ENCODE peak calls at places on chromosomes 13 and 19, in seven cellular contexts. One of them, this sample, is unnamed.

GRCh38 chr13:20685042-20685441 is 18.5 kb upstream of the IL17D start:
- DNase-seq in heart left ventricle: no peak
- DNase-seq in lower lobe of right lung: no peak
- DNase-seq in WTC11: no peak
- DNase-seq in HFF-Myc: no peak
- DNase-seq in GM10248: no peak
- DNase-seq in fibroblast of lung: no peak
- DNase-seq in this sample: peak; percentile 41

GRCh38 chr19:43692882-43693281 is 22.9 kb upstream of the PLAUR start:
- DNase-seq in heart left ventricle: no peak
- DNase-seq in lower lobe of right lung: no peak
- DNase-seq in WTC11: no peak
- DNase-seq in HFF-Myc: no peak
- DNase-seq in GM10248: no peak
- DNase-seq in fibroblast of lung: no peak
- DNase-seq in this sample: no peak

GRCh38 chr13:52345631-52346251 is 60.2 kb downstream of the THSD1 start:
- DNase-seq in heart left ventricle: no peak
- DNase-seq in lower lobe of right lung: no peak
- DNase-seq in WTC11: no peak
- DNase-seq in HFF-Myc: no peak
- DNase-seq in GM10248: no peak
- DNase-seq in fibroblast of lung: no peak
- DNase-seq in this sample: no peak

GRCh38 chr13:44305845-44306244 is 67.8 kb upstream of the SERP2 start:
- DNase-seq in heart left ventricle: no peak
- DNase-seq in lower lobe of right lung: no peak
- DNase-seq in WTC11: no peak
- DNase-seq in HFF-Myc: no peak
- DNase-seq in GM10248: no peak
- DNase-seq in fibroblast of lung: peak; percentile 78
- DNase-seq in this sample: no peak

GRCh38 chr13:94192576-94192975 is 286.9 kb downstream of the DCT start:
- DNase-seq in heart left ventricle: no peak
- DNase-seq in lower lobe of right lung: no peak
- DNase-seq in WTC11: peak; percentile 50
- DNase-seq in HFF-Myc: peak; percentile 3
- DNase-seq in GM10248: no peak
- DNase-seq in fibroblast of lung: no peak
- DNase-seq in this sample: peak; percentile 63

GRCh38 chr19:16702123-16702522 is 17.5 kb upstream of the NWD1 start:
- DNase-seq in heart left ventricle: no peak
- DNase-seq in lower lobe of right lung: no peak
- DNase-seq in WTC11: no peak
- DNase-seq in HFF-Myc: peak; percentile 46
- DNase-seq in GM10248: no peak
- DNase-seq in fibroblast of lung: peak; percentile 51
- DNase-seq in this sample: no peak

GRCh38 chr13:98997738-98998641 is 20.1 kb upstream of the DOCK9 start:
- DNase-seq in heart left ventricle: no peak
- DNase-seq in lower lobe of right lung: no peak
- DNase-seq in WTC11: no peak
- DNase-seq in HFF-Myc: peak; percentile 64
- DNase-seq in GM10248: no peak
- DNase-seq in fibroblast of lung: peak; percentile 71
- DNase-seq in this sample: no peak

GRCh38 chr13:21043898-21044297 is 17.5 kb downstream of the LATS2 start:
- DNase-seq in heart left ventricle: no peak
- DNase-seq in lower lobe of right lung: no peak
- DNase-seq in WTC11: no peak
- DNase-seq in HFF-Myc: no peak
- DNase-seq in GM10248: no peak
- DNase-seq in fibroblast of lung: peak; percentile 88
- DNase-seq in this sample: no peak

GRCh38 chr13:106919638-106920037 is 351.7 kb upstream of the ARGLU1 start:
- DNase-seq in heart left ventricle: peak; percentile 73
- DNase-seq in lower lobe of right lung: peak; percentile 51
- DNase-seq in WTC11: peak; percentile 16
- DNase-seq in HFF-Myc: no peak
- DNase-seq in GM10248: no peak
- DNase-seq in fibroblast of lung: peak; percentile 7
- DNase-seq in this sample: peak; percentile 78

GRCh38 chr13:73903561-73903960 is 230.6 kb downstream of the KLF12 start:
- DNase-seq in heart left ventricle: no peak
- DNase-seq in lower lobe of right lung: no peak
- DNase-seq in WTC11: peak; percentile 60
- DNase-seq in HFF-Myc: no peak
- DNase-seq in GM10248: no peak
- DNase-seq in fibroblast of lung: no peak
- DNase-seq in this sample: no peak

GRCh38 chr19:58330458-58330857 is 3.7 kb downstream of the ZSCAN22 start:
- DNase-seq in heart left ventricle: no peak
- DNase-seq in lower lobe of right lung: no peak
- DNase-seq in WTC11: no peak
- DNase-seq in HFF-Myc: no peak
- DNase-seq in GM10248: no peak
- DNase-seq in fibroblast of lung: peak; percentile 75
- DNase-seq in this sample: no peak

GRCh38 chr13:104510422-104510821 is 1444.2 kb upstream of the SLC10A2 start:
- DNase-seq in heart left ventricle: no peak
- DNase-seq in lower lobe of right lung: no peak
- DNase-seq in WTC11: no peak
- DNase-seq in HFF-Myc: no peak
- DNase-seq in GM10248: no peak
- DNase-seq in fibroblast of lung: no peak
- DNase-seq in this sample: no peak

GRCh38 chr13:41651413-41652068 is 194.2 kb downstream of the RGCC start:
- DNase-seq in heart left ventricle: no peak
- DNase-seq in lower lobe of right lung: no peak
- DNase-seq in WTC11: no peak
- DNase-seq in HFF-Myc: no peak
- DNase-seq in GM10248: no peak
- DNase-seq in fibroblast of lung: no peak
- DNase-seq in this sample: no peak

GRCh38 chr13:41654800-41655199 is 197.4 kb downstream of the RGCC start:
- DNase-seq in heart left ventricle: no peak
- DNase-seq in lower lobe of right lung: no peak
- DNase-seq in WTC11: no peak
- DNase-seq in HFF-Myc: no peak
- DNase-seq in GM10248: no peak
- DNase-seq in fibroblast of lung: no peak
- DNase-seq in this sample: no peak

GRCh38 chr13:41650706-41651105 is 193.4 kb downstream of the RGCC start:
- DNase-seq in heart left ventricle: no peak
- DNase-seq in lower lobe of right lung: no peak
- DNase-seq in WTC11: no peak
- DNase-seq in HFF-Myc: no peak
- DNase-seq in GM10248: no peak
- DNase-seq in fibroblast of lung: no peak
- DNase-seq in this sample: no peak

GRCh38 chr13:41655997-41656396 is 198.6 kb downstream of the RGCC start:
- DNase-seq in heart left ventricle: no peak
- DNase-seq in lower lobe of right lung: no peak
- DNase-seq in WTC11: no peak
- DNase-seq in HFF-Myc: no peak
- DNase-seq in GM10248: no peak
- DNase-seq in fibroblast of lung: no peak
- DNase-seq in this sample: no peak

GRCh38 chr13:41652735-41653361 is 195.5 kb downstream of the RGCC start:
- DNase-seq in heart left ventricle: no peak
- DNase-seq in lower lobe of right lung: no peak
- DNase-seq in WTC11: no peak
- DNase-seq in HFF-Myc: no peak
- DNase-seq in GM10248: peak; percentile 51
- DNase-seq in fibroblast of lung: peak; percentile 60
- DNase-seq in this sample: peak; percentile 33
- TF ChIP-seq CTCF in heart left ventricle: peak; percentile 76
- TF ChIP-seq CTCF in lower lobe of right lung: peak; percentile 67
- TF ChIP-seq CTCF in WTC11: no peak
- TF ChIP-seq CTCF in HFF-Myc: peak; percentile 36
- TF ChIP-seq CTCF in GM10248: peak; percentile 57
- TF ChIP-seq CTCF in fibroblast of lung: peak; percentile 57
- TF ChIP-seq CTCF in this sample: peak; percentile 53

DNA sequence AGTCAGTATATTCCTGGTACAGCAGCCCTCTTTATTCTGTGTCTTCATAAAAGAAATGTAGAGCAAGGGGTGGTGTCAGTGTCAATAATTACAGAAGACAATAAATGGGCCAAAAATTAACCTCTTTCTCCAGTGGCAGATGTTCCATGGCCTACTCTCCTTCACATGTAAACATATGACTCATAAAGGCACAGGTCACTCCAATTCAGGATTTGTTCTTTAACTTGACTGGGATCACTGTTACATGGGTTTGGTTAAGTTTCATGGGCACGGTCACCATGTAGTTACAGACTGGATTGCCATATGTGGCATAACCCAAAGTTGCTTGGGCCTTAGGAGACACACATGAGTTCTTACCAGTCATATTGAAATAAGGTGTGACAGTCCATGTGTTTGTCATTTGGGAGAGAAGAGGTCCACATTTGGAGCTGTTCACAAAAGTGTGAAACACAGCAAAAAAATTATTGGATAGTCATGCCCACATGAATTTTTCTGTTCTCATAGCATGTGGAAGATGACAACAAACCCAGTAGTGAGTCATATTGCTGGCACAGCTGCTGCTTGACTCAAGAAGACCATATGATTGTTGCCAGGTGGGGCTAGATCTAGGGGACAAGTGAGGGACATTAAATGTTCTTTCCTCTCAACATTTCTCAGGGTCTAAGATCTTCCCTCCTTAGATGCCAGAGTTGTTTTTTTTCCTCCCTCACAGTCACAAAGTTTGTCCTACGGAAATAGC is 68.1 kb upstream of the HTR2A start:
- DNase-seq in heart left ventricle: no peak
- DNase-seq in lower lobe of right lung: no peak
- DNase-seq in WTC11: no peak
- DNase-seq in HFF-Myc: peak; percentile 38
- DNase-seq in GM10248: no peak
- DNase-seq in fibroblast of lung: peak; percentile 55
- DNase-seq in this sample: no peak
- TF ChIP-seq CTCF in heart left ventricle: no peak
- TF ChIP-seq CTCF in lower lobe of right lung: no peak
- TF ChIP-seq CTCF in WTC11: no peak
- TF ChIP-seq CTCF in HFF-Myc: no peak
- TF ChIP-seq CTCF in GM10248: no peak
- TF ChIP-seq CTCF in fibroblast of lung: no peak
- TF ChIP-seq CTCF in this sample: no peak

DNA sequence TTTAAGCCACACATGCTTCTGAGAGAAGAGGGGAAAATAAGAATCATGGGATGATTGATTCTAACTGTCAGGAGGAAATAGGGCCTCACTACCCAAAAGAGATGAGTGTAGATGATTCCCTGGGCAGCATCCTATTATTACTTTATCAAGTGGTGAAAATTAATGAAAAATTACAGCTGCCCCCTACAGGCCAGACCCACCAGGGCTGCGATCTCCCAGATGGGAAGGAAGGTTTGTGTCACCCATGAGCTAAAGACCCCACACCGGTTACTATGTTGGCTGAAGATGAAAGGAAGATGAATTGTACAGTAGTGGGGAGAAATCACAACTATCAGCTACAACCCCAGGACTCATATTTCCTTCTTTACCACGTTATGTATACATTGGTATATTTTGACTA is 49.5 kb downstream of the RFC3 start:
- DNase-seq in heart left ventricle: no peak
- DNase-seq in lower lobe of right lung: no peak
- DNase-seq in WTC11: no peak
- DNase-seq in HFF-Myc: no peak
- DNase-seq in GM10248: no peak
- DNase-seq in fibroblast of lung: no peak
- DNase-seq in this sample: no peak
- TF ChIP-seq CTCF in heart left ventricle: no peak
- TF ChIP-seq CTCF in lower lobe of right lung: no peak
- TF ChIP-seq CTCF in WTC11: no peak
- TF ChIP-seq CTCF in HFF-Myc: peak; percentile 7
- TF ChIP-seq CTCF in GM10248: no peak
- TF ChIP-seq CTCF in fibroblast of lung: peak; percentile 9
- TF ChIP-seq CTCF in this sample: no peak

GRCh38 chr19:56705939-56706338 is 34.4 kb upstream of the ZNF835 start:
- DNase-seq in heart left ventricle: no peak
- DNase-seq in lower lobe of right lung: no peak
- DNase-seq in WTC11: no peak
- DNase-seq in HFF-Myc: no peak
- DNase-seq in GM10248: no peak
- DNase-seq in fibroblast of lung: no peak
- DNase-seq in this sample: no peak

GRCh38 chr19:56712609-56713008 is 41.1 kb upstream of the ZNF835 start:
- DNase-seq in heart left ventricle: no peak
- DNase-seq in lower lobe of right lung: no peak
- DNase-seq in WTC11: no peak
- DNase-seq in HFF-Myc: no peak
- DNase-seq in GM10248: no peak
- DNase-seq in fibroblast of lung: no peak
- DNase-seq in this sample: no peak

GRCh38 chr19:56707821-56708220 is 36.3 kb upstream of the ZNF835 start:
- DNase-seq in heart left ventricle: no peak
- DNase-seq in lower lobe of right lung: no peak
- DNase-seq in WTC11: no peak
- DNase-seq in HFF-Myc: no peak
- DNase-seq in GM10248: no peak
- DNase-seq in fibroblast of lung: no peak
- DNase-seq in this sample: no peak

DNA sequence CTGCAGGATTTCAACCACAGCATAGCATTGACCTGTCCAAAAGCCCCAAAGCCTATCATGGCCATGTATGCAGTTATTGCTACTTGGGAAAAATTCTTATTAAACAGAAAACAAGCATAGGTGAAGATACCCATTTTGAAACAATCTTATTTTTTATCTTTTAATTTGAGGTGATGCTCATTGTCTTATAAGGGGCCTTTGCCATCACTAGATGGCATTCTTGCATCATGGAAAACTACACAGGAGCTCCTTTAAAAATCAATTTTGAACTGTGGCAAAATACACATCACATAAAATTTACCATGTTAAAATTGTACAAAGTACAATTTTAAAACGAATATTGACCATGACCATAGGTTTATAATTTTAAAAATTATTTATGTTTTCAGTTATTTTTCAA is 38.9 kb upstream of the ZNF835 start:
- DNase-seq in heart left ventricle: no peak
- DNase-seq in lower lobe of right lung: no peak
- DNase-seq in WTC11: no peak
- DNase-seq in HFF-Myc: no peak
- DNase-seq in GM10248: no peak
- DNase-seq in fibroblast of lung: no peak
- DNase-seq in this sample: no peak
- TF ChIP-seq CTCF in heart left ventricle: no peak
- TF ChIP-seq CTCF in lower lobe of right lung: no peak
- TF ChIP-seq CTCF in WTC11: no peak
- TF ChIP-seq CTCF in HFF-Myc: no peak
- TF ChIP-seq CTCF in GM10248: no peak
- TF ChIP-seq CTCF in fibroblast of lung: no peak
- TF ChIP-seq CTCF in this sample: no peak

GRCh38 chr19:18496167-18496979 is 25.5 kb downstream of the ELL start:
- DNase-seq in heart left ventricle: no peak
- DNase-seq in lower lobe of right lung: peak; percentile 78
- DNase-seq in WTC11: no peak
- DNase-seq in HFF-Myc: no peak
- DNase-seq in GM10248: peak; percentile 65
- DNase-seq in fibroblast of lung: peak; percentile 59
- DNase-seq in this sample: no peak
- TF ChIP-seq CTCF in heart left ventricle: no peak
- TF ChIP-seq CTCF in lower lobe of right lung: no peak
- TF ChIP-seq CTCF in WTC11: no peak
- TF ChIP-seq CTCF in HFF-Myc: no peak
- TF ChIP-seq CTCF in GM10248: no peak
- TF ChIP-seq CTCF in fibroblast of lung: no peak
- TF ChIP-seq CTCF in this sample: no peak

GRCh38 chr19:12555456-12555930 is 4.2 kb upstream of the ZNF564 start:
- DNase-seq in heart left ventricle: no peak
- DNase-seq in lower lobe of right lung: no peak
- DNase-seq in WTC11: peak; percentile 75
- DNase-seq in HFF-Myc: no peak
- DNase-seq in GM10248: no peak
- DNase-seq in fibroblast of lung: no peak
- DNase-seq in this sample: no peak
- TF ChIP-seq CTCF in heart left ventricle: no peak
- TF ChIP-seq CTCF in lower lobe of right lung: no peak
- TF ChIP-seq CTCF in WTC11: no peak
- TF ChIP-seq CTCF in HFF-Myc: no peak
- TF ChIP-seq CTCF in GM10248: no peak
- TF ChIP-seq CTCF in fibroblast of lung: no peak
- TF ChIP-seq CTCF in this sample: no peak

This sample was measured in endothelial cell.